ENCODE peak calls at places on chromosome 17, in eight cellular contexts. C, T, J, I, U, N, Y and A are unnamed samples.

GRCh38 chr17:46822388-46822921 is 4.0 kb upstream of the WNT3 start:
- DNase-seq in C (no peak), T (no peak), J (peak), I (peak), U (no peak), N (no peak), Y (no peak), A (no peak)

GRCh38 chr17:75410141-75410540 is 4.7 kb upstream of the GRB2 start:
- DNase-seq in C (no peak), T (no peak), J (no peak), I (no peak), U (no peak), N (no peak), Y (no peak), A (no peak)

GRCh38 chr17:6279659-6280058 is 155.3 kb downstream of the AIPL1 start:
- DNase-seq in C (no peak), T (peak), J (no peak), I (peak), U (no peak), N (no peak), Y (no peak), A (no peak)

GRCh38 chr17:8563981-8564602 is 66.4 kb downstream of the MYH10 start:
- DNase-seq in C (no peak), T (no peak), J (no peak), I (no peak), U (peak), N (no peak), Y (no peak), A (no peak)

GRCh38 chr17:42050360-42051012 is at the start of gene C17orf113:
- DNase-seq in C (no peak), T (no peak), J (peak), I (peak), U (no peak), N (no peak), Y (peak), A (peak)

GRCh38 chr17:15263206-15263579 is 1.9 kb downstream of the PMP22 start:
- DNase-seq in C (no peak), T (peak), J (no peak), I (peak), U (peak), N (no peak), Y (no peak), A (no peak)

GRCh38 chr17:67124469-67125148 is 80.3 kb downstream of the CACNG1 start:
- DNase-seq in C (no peak), T (no peak), J (no peak), I (no peak), U (no peak), N (no peak), Y (no peak), A (no peak)

GRCh38 chr17:73632513-73632912 is 11.7 kb downstream of the SDK2 start:
- DNase-seq in C (no peak), T (no peak), J (no peak), I (no peak), U (no peak), N (no peak), Y (no peak), A (no peak)

GRCh38 chr17:46995841-46996571 is 17.0 kb upstream of the RPRML start:
- DNase-seq in C (no peak), T (peak), J (no peak), I (no peak), U (peak), N (no peak), Y (no peak), A (no peak)